ENCODE peak calls at places on chromosomes 2 and 18, in four cellular contexts. I is activated CD8-positive, alpha-beta T cell treated with anti-CD3 and anti-CD28 coated beads for 36 hours; R is PC-3; S is endothelial cell. Q is an unnamed sample.
A peak's percentile ranks its signal among the peaks of the same experiment; 100 is the strongest.

GRCh38 chr2:60550151-60550983 is 3.1 kb downstream of the BCL11A start:
- DNase-seq in I (peak; percentile 75), R (peak; percentile 85), S (peak; percentile 69), Q (peak; percentile 87)

GRCh38 chr2:108923019-108923700 is 65.9 kb downstream of the EDAR start:
- DNase-seq in I (no peak), R (peak; percentile 91), S (no peak), Q (no peak)

GRCh38 chr2:188713961-188714360 is 260.2 kb upstream of the COL3A1 start:
- DNase-seq in I (no peak), R (no peak), S (no peak), Q (no peak)

GRCh38 chr2:179606141-179606540 is 255.3 kb downstream of the ZNF385B start:
- DNase-seq in I (no peak), R (no peak), S (no peak), Q (no peak)

GRCh38 chr2:135149251-135149650 is 97.2 kb downstream of the RAB3GAP1 start:
- DNase-seq in I (no peak), R (peak; percentile 20), S (no peak), Q (no peak)

GRCh38 chr2:112831956-112832567 is 4.5 kb downstream of the IL1B start:
- DNase-seq in I (no peak), R (no peak), S (no peak), Q (no peak)

GRCh38 chr2:222194669-222195068 is 104.1 kb downstream of the PAX3 start:
- DNase-seq in I (no peak), R (no peak), S (no peak), Q (peak; percentile 20)

GRCh38 chr2:218867900-218868299 is 8.3 kb downstream of the WNT6 start:
- DNase-seq in I (no peak), R (no peak), S (no peak), Q (no peak)

GRCh38 chr2:196433116-196433515 is 206.4 kb upstream of the CCDC150 start:
- DNase-seq in I (no peak), R (no peak), S (no peak), Q (no peak)

GRCh38 chr18:41872206-41872605 is 82.8 kb upstream of the PIK3C3 start:
- DNase-seq in I (no peak), R (peak; percentile 24), S (no peak), Q (no peak)

DNA sequence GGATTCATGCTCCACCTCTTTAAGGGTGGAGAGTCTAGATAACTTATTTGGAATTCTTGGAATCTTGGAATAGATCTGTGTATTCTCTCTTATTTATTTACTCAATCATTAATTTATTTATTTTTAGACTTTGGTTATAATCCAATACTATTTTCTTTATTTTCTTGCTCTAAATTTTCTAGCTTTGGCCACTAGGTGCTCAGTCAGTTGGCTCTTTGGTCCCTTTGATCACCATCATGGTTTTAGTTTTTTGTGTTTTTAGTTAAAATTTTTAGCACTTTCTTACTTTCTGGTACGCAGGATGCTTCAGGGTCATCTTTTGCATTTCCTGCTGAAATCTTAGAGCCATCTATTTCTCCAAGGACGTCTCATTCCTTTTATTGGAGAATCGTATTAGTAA is 5.2 kb upstream of the PLEK start:
- DNase-seq in I (no peak), R (no peak), S (no peak), Q (no peak)
- TF ChIP-seq CTCF in I (peak; percentile 25), R (peak; percentile 39), S (peak; percentile 51), Q (no peak)

GRCh38 chr2:20584637-20585321 is 66.1 kb downstream of the HS1BP3 start:
- DNase-seq in I (no peak), R (peak; percentile 97), S (no peak), Q (no peak)

GRCh38 chr2:20584045-20584636 is 66.8 kb downstream of the HS1BP3 start:
- DNase-seq in I (no peak), R (peak; percentile 75), S (no peak), Q (no peak)

GRCh38 chr2:20585351-20585709 is 65.6 kb downstream of the HS1BP3 start:
- DNase-seq in I (no peak), R (no peak), S (no peak), Q (no peak)

GRCh38 chr2:20586379-20586715 is 64.6 kb downstream of the HS1BP3 start:
- DNase-seq in I (no peak), R (no peak), S (no peak), Q (no peak)

DNA sequence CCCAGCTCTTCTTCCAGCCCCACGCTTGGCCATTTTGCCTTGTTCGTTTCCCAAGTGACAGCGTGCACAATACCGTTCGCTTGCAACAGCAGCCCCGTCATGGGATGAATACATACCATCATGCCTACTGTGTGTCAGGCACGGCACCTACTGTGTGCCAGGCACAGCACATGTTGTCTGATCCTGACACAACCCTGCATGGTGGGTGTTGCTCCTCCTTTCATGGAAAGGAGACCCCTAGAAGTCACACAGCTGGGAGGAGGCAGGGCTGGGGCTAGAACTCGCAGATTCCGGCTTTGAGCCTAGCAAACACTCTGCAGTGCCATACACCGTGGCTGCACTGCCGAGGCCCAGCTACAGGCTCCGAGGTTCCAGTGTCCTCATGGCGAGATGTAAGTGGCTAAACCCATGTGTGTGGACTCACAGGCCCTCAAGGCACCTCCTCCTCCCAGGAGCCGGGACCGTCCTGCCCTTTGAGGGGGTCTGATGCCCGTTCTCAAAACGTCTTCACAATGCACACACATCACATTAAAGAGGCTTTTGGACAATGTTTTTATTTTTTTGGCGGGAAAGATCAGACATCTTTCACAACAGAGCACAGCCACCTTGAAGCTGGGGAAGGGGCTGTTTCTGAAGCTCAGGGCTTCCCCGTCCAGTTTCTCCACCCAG is 65.1 kb downstream of the HS1BP3 start:
- DNase-seq in I (no peak), R (no peak), S (no peak), Q (no peak)
- TF ChIP-seq CTCF in I (no peak), R (no peak), S (no peak), Q (no peak)

DNA sequence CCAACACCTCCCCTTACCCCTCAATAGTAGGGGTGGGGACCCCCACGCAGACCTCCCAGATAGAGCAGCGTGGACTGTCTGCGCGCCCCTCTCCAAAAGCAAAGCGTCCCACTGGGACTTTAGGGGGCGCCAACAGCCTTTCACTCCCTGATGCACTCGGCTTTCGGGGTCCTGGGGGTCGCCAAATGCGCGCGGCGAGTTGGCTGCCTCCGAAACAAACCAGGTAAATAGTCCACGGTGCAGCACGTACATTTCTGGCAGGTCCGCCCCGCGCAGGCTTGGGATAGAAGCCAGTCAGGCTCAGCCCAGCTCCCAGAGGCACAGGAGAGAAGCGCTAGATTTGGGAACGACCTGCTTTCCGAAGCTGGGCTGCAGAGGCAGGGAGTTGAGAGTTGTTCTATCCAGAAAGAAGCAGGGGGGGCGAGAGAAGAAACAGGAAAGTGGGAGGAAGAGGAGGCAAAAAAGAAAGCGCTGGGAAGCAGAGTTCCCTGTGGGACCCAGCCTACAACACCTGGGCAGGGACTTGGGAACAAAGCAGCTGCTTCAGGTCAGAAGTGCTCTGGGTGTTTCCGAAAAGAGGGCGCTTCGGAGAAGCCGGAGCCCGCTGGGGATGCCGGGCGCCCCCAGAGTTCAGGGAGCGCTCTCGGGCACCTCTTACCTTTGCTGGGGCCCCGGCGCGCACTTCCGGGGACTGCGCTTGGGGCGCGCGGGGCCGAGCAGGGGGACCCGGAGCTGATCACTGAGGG is 544 bp downstream of the EVA1A start:
- DNase-seq in I (peak; percentile 16), R (peak; percentile 61), S (peak; percentile 31), Q (peak; percentile 39)
- TF ChIP-seq CTCF in I (peak; percentile 18), R (peak; percentile 80), S (no peak), Q (no peak)

DNA sequence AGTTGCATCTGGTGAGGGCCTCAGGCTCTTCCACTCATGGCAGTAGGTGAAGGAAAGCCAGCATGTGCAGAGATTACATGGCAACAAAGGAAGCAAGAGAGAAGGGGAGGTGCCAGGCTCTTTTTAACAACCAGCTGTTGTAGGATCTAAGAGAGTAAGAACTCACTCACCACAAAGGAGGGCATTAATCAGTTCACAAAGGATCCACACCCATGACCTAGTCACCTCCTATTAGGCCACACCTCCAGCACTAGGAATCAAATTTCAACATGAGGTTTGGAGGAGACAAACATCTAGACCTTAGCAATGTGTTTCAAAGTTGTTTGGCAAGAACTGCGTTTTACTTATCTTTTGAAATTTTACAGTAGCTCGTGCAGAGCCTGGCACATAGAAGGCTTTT is 20.5 kb upstream of the REG3A start:
- DNase-seq in I (no peak), R (no peak), S (no peak), Q (no peak)
- TF ChIP-seq CTCF in I (no peak), R (no peak), S (no peak), Q (no peak)

GRCh38 chr18:8929381-8929780 is 173.1 kb upstream of the NDUFV2 start:
- DNase-seq in I (no peak), R (no peak), S (no peak), Q (no peak)
- TF ChIP-seq CTCF in I (no peak), R (no peak), S (no peak), Q (no peak)

DNA sequence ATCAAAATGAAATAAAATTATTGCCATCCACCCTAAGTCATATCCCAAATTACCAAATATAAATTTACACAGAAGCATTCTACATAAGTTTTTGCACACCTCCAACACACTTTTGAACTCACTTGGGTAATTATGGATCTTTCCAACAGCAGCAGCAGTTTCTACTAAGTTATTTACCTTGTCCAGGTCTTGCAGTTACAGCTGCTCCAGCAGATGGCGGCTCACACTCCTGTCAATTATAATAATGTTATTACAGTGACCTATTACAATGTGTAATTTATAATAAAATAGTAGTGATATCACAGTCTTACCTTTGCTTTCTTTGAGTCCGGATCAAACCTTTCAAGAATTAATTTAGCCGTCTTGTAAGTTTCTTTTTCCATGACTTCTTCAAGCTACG is 37.9 kb downstream of the LNPK start:
- DNase-seq in I (no peak), R (peak; percentile 27), S (no peak), Q (no peak)
- TF ChIP-seq CTCF in I (no peak), R (peak; percentile 50), S (no peak), Q (no peak)

DNA sequence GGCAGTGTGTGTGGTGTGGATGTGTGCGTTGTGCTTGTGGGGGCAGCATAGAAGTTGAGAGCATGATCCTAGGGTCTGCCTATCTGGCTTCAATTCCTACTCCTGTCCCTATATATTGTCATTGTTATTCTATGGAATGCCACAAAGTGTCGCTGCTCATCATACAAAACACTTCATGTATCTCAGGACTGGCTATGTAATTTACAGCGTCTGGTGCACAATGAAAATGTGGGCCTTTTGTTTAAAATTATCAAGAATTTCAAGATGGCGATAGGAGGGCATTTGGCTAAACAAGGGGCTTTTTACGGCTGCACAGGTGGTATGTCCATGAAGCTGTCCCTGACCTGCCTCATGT is 3.4 kb downstream of the SERPINB2 start:
- DNase-seq in I (no peak), R (peak; percentile 20), S (no peak), Q (peak; percentile 55)
- TF ChIP-seq CTCF in I (no peak), R (peak; percentile 33), S (no peak), Q (no peak)

DNA sequence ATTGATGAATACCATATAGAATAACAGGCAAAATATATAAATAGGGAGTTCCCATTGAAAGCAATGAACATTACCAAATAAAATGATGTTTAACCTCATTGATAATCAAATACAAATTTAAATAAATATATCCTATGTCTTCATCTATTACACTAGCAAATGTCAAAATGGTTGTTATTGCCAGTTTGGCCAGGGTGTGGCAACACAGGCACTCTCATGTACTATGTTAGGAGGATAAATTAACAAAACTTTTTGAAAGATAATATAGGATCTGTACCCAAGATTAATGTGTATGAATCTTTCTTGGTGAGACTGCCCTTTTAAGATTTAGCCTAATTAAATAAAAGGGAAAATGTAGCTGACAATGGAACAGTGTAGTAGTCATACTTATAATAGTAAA is 659.3 kb downstream of the ERBB4 start:
- DNase-seq in I (peak; percentile 4), R (peak; percentile 24), S (no peak), Q (no peak)
- TF ChIP-seq CTCF in I (no peak), R (peak; percentile 48), S (no peak), Q (peak; percentile 4)

GRCh38 chr2:230902180-230902899 is 22.7 kb downstream of the GPR55 start:
- DNase-seq in I (peak; percentile 79), R (peak; percentile 72), S (peak; percentile 62), Q (peak; percentile 75)
- TF ChIP-seq CTCF in I (peak; percentile 93), R (peak; percentile 86), S (peak; percentile 67), Q (peak; percentile 98)